ENCODE peak calls at places on chromosomes 6 and 20, in eight cellular contexts. X is A549, T is esophagus muscularis mucosa, D is H1, S is suprapubic skin, K is K562, O is SK-N-SH, P is stomach. H is an unnamed sample.

GRCh38 chr6:44926556-44926955 is 401.6 kb upstream of the RUNX2 start:
- DNase-seq in X (no peak), T (no peak), D (no peak), S (no peak), K (no peak), O (no peak), P (no peak), H (no peak)

GRCh38 chr20:26167499-26167898 is 470.8 kb upstream of the ZNF337 start:
- DNase-seq in X (no peak), T (no peak), D (no peak), S (no peak), K (no peak), O (no peak), P (no peak), H (no peak)

GRCh38 chr6:19824058-19824807 is 12.9 kb upstream of the ID4 start:
- DNase-seq in X (no peak), T (no peak), D (no peak), S (peak), K (no peak), O (no peak), P (no peak), H (no peak)

GRCh38 chr6:26054937-26055669 is 32.1 kb upstream of the HFE start:
- DNase-seq in X (peak), T (peak), D (peak), S (peak), K (peak), O (peak), P (peak), H (peak)

GRCh38 chr20:54680872-54681297 is 205.5 kb downstream of the DOK5 start:
- DNase-seq in X (no peak), T (peak), D (no peak), S (no peak), K (peak), O (peak), P (no peak), H (peak)

GRCh38 chr6:137416376-137417109 is 77.7 kb downstream of the OLIG3 start:
- DNase-seq in X (no peak), T (no peak), D (no peak), S (no peak), K (no peak), O (no peak), P (no peak), H (no peak)

GRCh38 chr6:137904822-137905617 is 38.0 kb downstream of the TNFAIP3 start:
- DNase-seq in X (no peak), T (no peak), D (no peak), S (no peak), K (no peak), O (no peak), P (no peak), H (peak)

GRCh38 chr6:50713977-50714486 is 706 bp downstream of the TFAP2D start:
- DNase-seq in X (no peak), T (no peak), D (no peak), S (no peak), K (no peak), O (peak), P (no peak), H (no peak)

GRCh38 chr6:63816401-63816975 is 180.9 kb downstream of the PHF3 start:
- DNase-seq in X (no peak), T (no peak), D (no peak), S (no peak), K (no peak), O (no peak), P (no peak), H (no peak)

GRCh38 chr20:33828912-33829560 is 17.9 kb downstream of the CHMP4B start:
- DNase-seq in X (no peak), T (no peak), D (no peak), S (no peak), K (no peak), O (no peak), P (no peak), H (no peak)

GRCh38 chr6:161008245-161008644 is 16.7 kb downstream of the MAP3K4 start:
- DNase-seq in X (no peak), T (no peak), D (no peak), S (no peak), K (no peak), O (no peak), P (no peak), H (no peak)

GRCh38 chr6:73293331-73293730 is 30.3 kb upstream of the KHDC1 start:
- DNase-seq in X (no peak), T (no peak), D (no peak), S (no peak), K (no peak), O (no peak), P (no peak), H (no peak)

GRCh38 chr6:119445666-119446622 is 96.4 kb upstream of the MAN1A1 start:
- DNase-seq in X (no peak), T (no peak), D (no peak), S (no peak), K (no peak), O (no peak), P (no peak), H (no peak)

GRCh38 chr6:4371207-4371921 is 236.0 kb upstream of the ECI2 start:
- DNase-seq in X (no peak), T (no peak), D (no peak), S (no peak), K (peak), O (no peak), P (peak), H (no peak)

GRCh38 chr6:71248306-71248705 is 40.3 kb upstream of the OGFRL1 start:
- DNase-seq in X (peak), T (no peak), D (peak), S (no peak), K (no peak), O (no peak), P (no peak), H (no peak)

GRCh38 chr6:53335224-53335994 is 13.3 kb downstream of the ELOVL5 start:
- DNase-seq in X (no peak), T (no peak), D (no peak), S (no peak), K (no peak), O (no peak), P (peak), H (peak)

GRCh38 chr6:148885154-148885870 is 138.5 kb downstream of the UST start:
- DNase-seq in X (no peak), T (peak), D (no peak), S (no peak), K (no peak), O (no peak), P (no peak), H (no peak)

GRCh38 chr6:31531771-31532643 is 3.2 kb downstream of the MCCD1 start:
- DNase-seq in X (no peak), T (no peak), D (no peak), S (no peak), K (no peak), O (no peak), P (no peak), H (no peak)

GRCh38 chr6:25303234-25303633 is 24.1 kb downstream of the CARMIL1 start:
- DNase-seq in X (no peak), T (no peak), D (no peak), S (no peak), K (no peak), O (no peak), P (no peak), H (no peak)

GRCh38 chr20:63102720-63103375 is 96.1 kb upstream of the BHLHE23 start:
- DNase-seq in X (peak), T (no peak), D (no peak), S (no peak), K (no peak), O (peak), P (peak), H (peak)
- TF ChIP-seq EP300 in X (no peak), T (no peak), D (no peak), S (no peak), K (no peak), O (no peak), P (no peak), H (no peak)

DNA sequence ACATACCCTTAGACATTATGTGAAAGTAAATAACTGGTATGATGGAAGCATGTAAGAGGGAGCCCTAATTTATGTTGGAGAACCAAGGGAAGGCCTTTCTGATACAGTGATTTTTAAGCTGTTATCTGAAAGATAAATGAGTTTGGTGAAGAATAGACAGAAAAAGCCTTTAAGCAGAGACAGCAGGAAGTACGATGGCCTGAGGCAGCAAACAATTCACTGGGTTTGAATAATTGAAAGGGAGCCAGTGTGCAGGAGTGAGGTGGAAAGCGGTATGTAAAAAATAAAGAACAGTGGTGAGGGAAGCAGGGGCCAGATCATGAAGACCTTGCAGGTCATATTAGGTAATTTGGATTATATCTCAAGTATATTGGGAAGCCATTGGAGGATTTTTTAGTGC is 4.1 kb upstream of the RAB23 start:
- DNase-seq in X (no peak), T (no peak), D (no peak), S (no peak), K (no peak), O (no peak), P (no peak), H (no peak)
- TF ChIP-seq EP300 in X (no peak), T (no peak), D (no peak), S (no peak), K (no peak), O (no peak), P (no peak), H (no peak)

GRCh38 chr20:59939879-59940128 is 301 bp downstream of the PPP1R3D start:
- DNase-seq in X (no peak), T (no peak), D (no peak), S (peak), K (peak), O (peak), P (peak), H (peak)
- TF ChIP-seq EP300 in X (no peak), T (no peak), D (no peak), S (no peak), K (no peak), O (no peak), P (no peak), H (no peak)

GRCh38 chr20:57809661-57810172 is 99.9 kb upstream of the PMEPA1 start:
- DNase-seq in X (no peak), T (no peak), D (no peak), S (no peak), K (no peak), O (peak), P (no peak), H (no peak)
- TF ChIP-seq EP300 in X (no peak), T (no peak), D (no peak), S (no peak), K (no peak), O (no peak), P (no peak), H (no peak)

DNA sequence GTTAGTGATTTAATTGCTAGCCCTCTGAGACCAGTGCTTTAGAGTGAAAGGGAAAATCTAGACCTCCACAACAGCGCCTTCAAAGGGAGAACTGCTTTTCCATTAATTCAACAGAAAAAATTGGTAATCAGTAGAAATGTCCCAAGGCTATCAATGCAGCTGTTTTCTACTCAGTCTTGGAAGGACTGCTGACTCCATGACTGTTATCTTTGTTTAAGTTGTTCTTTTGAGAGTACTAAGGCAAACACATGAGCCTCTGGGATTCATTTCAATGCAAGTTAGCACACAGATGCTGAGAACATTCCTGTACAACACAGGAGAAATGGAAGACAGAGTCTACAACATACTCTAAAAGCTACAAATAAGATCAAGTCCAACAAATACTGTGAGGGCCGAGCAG is 301.7 kb upstream of the PTCHD4 start:
- DNase-seq in X (no peak), T (no peak), D (no peak), S (no peak), K (no peak), O (no peak), P (no peak), H (no peak)
- TF ChIP-seq EP300 in X (no peak), T (no peak), D (no peak), S (no peak), K (no peak), O (no peak), P (no peak), H (no peak)

DNA sequence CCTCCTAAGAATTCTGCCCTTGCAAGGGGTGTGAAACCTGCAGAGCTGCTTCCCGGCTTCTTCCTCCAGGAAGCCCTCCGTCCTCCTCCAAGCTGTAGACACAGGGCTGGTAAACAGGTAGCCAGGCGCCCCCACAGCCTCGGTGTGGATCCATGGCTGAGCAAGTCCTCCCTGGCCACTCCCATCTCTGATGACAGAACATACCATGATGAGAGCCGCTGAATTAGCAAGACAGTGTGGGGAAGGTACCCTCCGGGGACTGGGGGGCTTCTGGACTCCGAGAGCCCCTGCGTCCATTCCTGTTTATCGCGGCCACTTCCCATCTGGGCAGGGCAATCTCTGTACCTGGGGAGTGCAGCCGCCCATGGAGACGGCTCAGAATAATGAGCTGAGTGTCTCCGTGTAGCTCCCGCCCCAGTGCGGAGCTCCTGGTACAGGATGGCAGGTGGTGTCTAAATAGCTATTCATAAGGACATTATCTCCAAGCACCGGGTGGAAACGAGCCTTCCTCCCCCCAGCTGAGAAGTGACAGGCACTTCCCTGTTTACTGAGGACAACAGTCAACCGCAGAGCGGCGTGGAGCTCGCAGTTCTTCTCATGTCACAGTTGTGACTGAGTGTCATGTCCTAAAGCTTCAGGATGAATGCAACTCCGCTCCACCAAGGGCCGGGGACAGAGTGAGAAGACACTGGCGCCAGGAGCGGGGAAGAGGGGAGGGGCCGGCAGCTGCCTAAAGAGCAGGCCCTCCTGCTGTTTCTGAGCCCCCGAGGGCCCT is 22.7 kb upstream of the NTSR1 start:
- DNase-seq in X (no peak), T (no peak), D (no peak), S (no peak), K (peak), O (no peak), P (peak), H (peak)
- TF ChIP-seq EP300 in X (no peak), T (no peak), D (no peak), S (no peak), K (peak), O (no peak), P (no peak), H (no peak)